ENCODE peak calls at places on chromosomes 4 and X, in eight cellular contexts. F, S, E, L, Y, N, O and Q are unnamed samples.

GRCh38 chr4:119132306-119132705 is 3.3 kb upstream of the MYOZ2 start:
- DNase-seq in F (no peak), S (peak; percentile 83), E (no peak), L (no peak), Y (no peak), N (peak; percentile 38), O (no peak), Q (no peak)

GRCh38 chr4:19455850-19456602 is 795.7 kb upstream of the SLIT2 start:
- DNase-seq in F (no peak), S (no peak), E (no peak), L (no peak), Y (no peak), N (no peak), O (no peak), Q (no peak)

GRCh38 chrX:98506907-98507306 is 1623.2 kb downstream of the RPA4 start:
- DNase-seq in F (no peak), S (no peak), E (no peak), L (no peak), Y (no peak), N (no peak), O (no peak), Q (no peak)

GRCh38 chr4:41538887-41539498 is 1.0 kb downstream of the LIMCH1 start:
- DNase-seq in F (no peak), S (peak; percentile 37), E (no peak), L (no peak), Y (no peak), N (no peak), O (no peak), Q (no peak)

GRCh38 chr4:73019462-73020047 is 50.0 kb downstream of the COX18 start:
- DNase-seq in F (no peak), S (peak; percentile 76), E (no peak), L (no peak), Y (no peak), N (peak; percentile 69), O (peak; percentile 91), Q (peak; percentile 36)

GRCh38 chr4:48858130-48858529 is 27.2 kb downstream of the OCIAD1 start:
- DNase-seq in F (no peak), S (no peak), E (no peak), L (no peak), Y (no peak), N (no peak), O (no peak), Q (no peak)

GRCh38 chr4:151998723-151999122 is 237.9 kb upstream of the GATB start:
- DNase-seq in F (no peak), S (no peak), E (no peak), L (no peak), Y (no peak), N (no peak), O (no peak), Q (no peak)

GRCh38 chr4:83259586-83259985 is 25.0 kb downstream of the COQ2 start:
- DNase-seq in F (no peak), S (no peak), E (no peak), L (no peak), Y (no peak), N (no peak), O (no peak), Q (no peak)

GRCh38 chrX:39969099-39969825 is 128.5 kb downstream of the BCOR start:
- DNase-seq in F (no peak), S (no peak), E (no peak), L (peak; percentile 33), Y (no peak), N (no peak), O (no peak), Q (no peak)

GRCh38 chrX:108199691-108200090 is 108.1 kb downstream of the ATG4A start:
- DNase-seq in F (no peak), S (peak; percentile 53), E (no peak), L (no peak), Y (no peak), N (peak; percentile 54), O (peak; percentile 69), Q (peak; percentile 7)

DNA sequence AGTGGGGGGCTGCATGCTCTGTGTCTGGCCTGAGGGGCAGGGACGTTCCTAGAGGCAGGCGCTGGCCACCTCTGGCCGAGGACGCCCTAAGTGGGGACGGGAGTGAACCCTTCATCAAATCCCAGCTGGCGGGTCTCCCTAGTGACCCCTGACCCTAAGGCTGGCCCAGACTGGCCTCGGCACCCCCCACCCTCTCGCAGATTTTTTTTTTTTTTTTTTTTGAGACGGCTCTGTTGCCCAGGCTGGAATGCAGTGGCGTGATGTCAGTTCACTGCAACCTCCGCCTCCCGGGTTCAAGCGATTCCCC is 988 bp upstream of the MXD4 start:
- DNase-seq in F (no peak), S (no peak), E (no peak), L (no peak), Y (no peak), N (no peak), O (no peak), Q (no peak)
- H3K4me1 ChIP-seq in F (peaks cover 35% of the 10 kb centered on the region), S (peaks cover 16% of the 10 kb centered on the region), E (no peaks in the 10 kb centered on the region), L (peaks cover 10% of the 10 kb centered on the region), Y (no peaks in the 10 kb centered on the region), N (no peaks in the 10 kb centered on the region), O (peaks cover 38% of the 10 kb centered on the region), Q (no peaks in the 10 kb centered on the region)

DNA sequence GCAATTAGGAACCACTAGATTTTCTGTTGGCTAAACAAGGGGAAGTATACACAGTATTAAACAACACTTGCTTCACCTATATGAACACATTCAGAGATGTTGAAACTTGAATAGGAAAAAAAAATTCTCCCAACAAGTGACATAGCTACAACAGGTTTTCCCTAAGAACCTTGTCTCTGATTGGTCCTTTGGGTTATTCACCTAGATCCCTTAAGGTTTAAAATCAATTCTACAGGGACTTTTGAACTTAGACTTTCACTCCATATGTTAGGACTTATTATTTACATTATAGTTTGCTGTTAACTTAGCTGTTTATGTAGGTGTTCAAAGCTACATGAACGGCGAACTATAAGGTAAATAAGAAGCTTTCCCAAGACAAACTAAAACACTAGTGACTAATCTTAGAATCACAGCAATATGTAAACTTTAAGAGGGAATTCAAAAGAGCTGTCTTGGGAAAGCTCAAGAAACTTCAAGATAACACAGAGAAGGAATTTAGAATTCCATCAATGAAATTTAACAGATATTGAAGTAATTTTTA is 72.2 kb upstream of the ZXDB start:
- DNase-seq in F (no peak), S (no peak), E (no peak), L (no peak), Y (no peak), N (no peak), O (no peak), Q (no peak)
- H3K9me3 ChIP-seq in F (no peaks in the 10 kb centered on the region), S (no peaks in the 10 kb centered on the region), E (no peaks in the 10 kb centered on the region), L (no peaks in the 10 kb centered on the region), Y (no peaks in the 10 kb centered on the region), N (no peaks in the 10 kb centered on the region), O (peaks cover 4% of the 10 kb centered on the region), Q (no peaks in the 10 kb centered on the region)

GRCh38 chr4:185211035-185211434 is 1.6 kb downstream of the SNX25 start:
- DNase-seq in F (no peak), S (no peak), E (no peak), L (no peak), Y (no peak), N (no peak), O (no peak), Q (no peak)
- H3K4me1 ChIP-seq in F (no peaks in the 10 kb centered on the region), S (peaks cover 21% of the 10 kb centered on the region), E (peaks cover 22% of the 10 kb centered on the region), L (no peaks in the 10 kb centered on the region), Y (peaks cover 22% of the 10 kb centered on the region), N (peaks cover 6% of the 10 kb centered on the region), O (peaks cover 23% of the 10 kb centered on the region), Q (no peaks in the 10 kb centered on the region)

DNA sequence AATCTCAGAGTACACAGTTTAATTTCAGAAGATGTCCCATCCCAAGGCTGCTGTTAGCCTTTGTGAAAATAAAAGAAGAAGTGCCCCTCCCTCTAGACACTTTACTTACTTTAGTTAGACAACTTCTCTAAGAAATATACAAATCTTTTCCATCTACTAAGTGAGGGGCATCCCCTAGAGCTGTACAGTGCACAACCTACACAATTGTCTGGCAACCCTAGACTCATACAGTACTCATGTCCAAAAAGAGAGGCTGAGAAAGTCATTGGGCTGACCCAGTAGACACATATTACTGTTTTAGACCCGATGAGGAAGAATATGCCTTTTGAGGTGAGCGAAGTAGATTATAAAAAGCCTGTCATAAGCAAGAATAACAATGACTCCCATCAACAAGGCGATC is 297.6 kb downstream of the IDS start:
- DNase-seq in F (no peak), S (no peak), E (no peak), L (no peak), Y (no peak), N (no peak), O (no peak), Q (no peak)
- H3K9me3 ChIP-seq in F (no peaks in the 10 kb centered on the region), S (no peaks in the 10 kb centered on the region), E (no peaks in the 10 kb centered on the region), L (no peaks in the 10 kb centered on the region), Y (no peaks in the 10 kb centered on the region), N (no peaks in the 10 kb centered on the region), O (no peaks in the 10 kb centered on the region), Q (no peaks in the 10 kb centered on the region)

GRCh38 chr4:8099981-8100464 is 58.6 kb downstream of the ABLIM2 start:
- DNase-seq in F (no peak), S (no peak), E (no peak), L (no peak), Y (no peak), N (peak; percentile 45), O (no peak), Q (no peak)
- H3K4me1 ChIP-seq in F (no peaks in the 10 kb centered on the region), S (no peaks in the 10 kb centered on the region), E (no peaks in the 10 kb centered on the region), L (no peaks in the 10 kb centered on the region), Y (no peaks in the 10 kb centered on the region), N (no peaks in the 10 kb centered on the region), O (peaks cover 41% of the 10 kb centered on the region), Q (no peaks in the 10 kb centered on the region)

DNA sequence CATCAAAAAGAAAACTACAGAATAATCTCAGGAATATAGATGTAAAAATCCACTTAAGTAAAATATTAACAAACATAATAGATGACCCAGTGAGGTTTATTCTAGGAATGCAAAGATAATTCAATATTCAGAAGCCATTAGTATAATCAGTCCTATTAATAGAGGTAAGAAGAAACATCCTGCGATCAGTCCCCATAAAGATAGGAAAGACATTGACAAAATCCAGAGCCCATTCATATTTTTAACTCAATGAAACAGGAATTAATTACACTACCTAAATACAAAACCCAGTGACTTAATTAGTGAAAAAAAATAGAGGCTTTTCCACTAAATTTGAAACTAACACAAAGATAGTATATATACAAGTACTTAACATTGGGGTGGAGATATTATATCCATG is 321.4 kb upstream of the INTU start:
- DNase-seq in F (no peak), S (no peak), E (no peak), L (no peak), Y (no peak), N (no peak), O (no peak), Q (no peak)
- H3K9me3 ChIP-seq in F (peaks cover 10% of the 10 kb centered on the region), S (no peaks in the 10 kb centered on the region), E (no peaks in the 10 kb centered on the region), L (no peaks in the 10 kb centered on the region), Y (peaks cover 7% of the 10 kb centered on the region), N (no peaks in the 10 kb centered on the region), O (peaks cover 26% of the 10 kb centered on the region), Q (peaks cover 3% of the 10 kb centered on the region)